ENCODE peak calls at places on chromosome 21, in ten cellular contexts. W, C, S, U, I, D, P, O, T and Y are unnamed samples. For H3K4me1, the result is how much of the 10 kb centered on the place peaks cover.

GRCh38 chr21:29187939-29188338 is 57.5 kb downstream of the MAP3K7CL start:
- DNase-seq in W (peak), C (no peak), S (peak), U (no peak), I (no peak), D (peak), P (no peak), O (no peak), T (no peak), Y (no peak)

GRCh38 chr21:21463456-21463855 is 465.2 kb downstream of the NCAM2 start:
- DNase-seq in W (no peak), C (no peak), S (no peak), U (no peak), I (no peak), D (peak), P (no peak), O (no peak), T (peak), Y (no peak)

GRCh38 chr21:25967566-25968438 is 202.8 kb downstream of the APP start:
- DNase-seq in W (no peak), C (no peak), S (peak), U (no peak), I (no peak), D (peak), P (no peak), O (no peak), T (no peak), Y (no peak)

GRCh38 chr21:46191257-46191685 is 7.0 kb upstream of the SPATC1L start:
- DNase-seq in W (no peak), C (no peak), S (peak), U (peak), I (peak), D (peak), P (no peak), O (no peak), T (peak), Y (peak)

GRCh38 chr21:46067505-46068201 is 30.3 kb upstream of the COL6A2 start:
- DNase-seq in W (no peak), C (no peak), S (no peak), U (no peak), I (peak), D (no peak), P (peak), O (no peak), T (no peak), Y (no peak)

GRCh38 chr21:38853421-38853919 is 47.7 kb downstream of the ETS2 start:
- DNase-seq in W (peak), C (peak), S (peak), U (peak), I (no peak), D (peak), P (peak), O (no peak), T (peak), Y (no peak)

GRCh38 chr21:32499249-32500055 is 85.9 kb downstream of the TCP10L start:
- DNase-seq in W (no peak), C (no peak), S (peak), U (no peak), I (no peak), D (peak), P (no peak), O (no peak), T (peak), Y (no peak)

GRCh38 chr21:38994014-38994413 is 188.3 kb downstream of the ETS2 start:
- DNase-seq in W (no peak), C (no peak), S (no peak), U (no peak), I (no peak), D (no peak), P (no peak), O (no peak), T (no peak), Y (no peak)

GRCh38 chr21:46119565-46120271 is 21.8 kb downstream of the COL6A2 start:
- DNase-seq in W (no peak), C (peak), S (no peak), U (no peak), I (no peak), D (no peak), P (peak), O (no peak), T (no peak), Y (no peak)

GRCh38 chr21:45975017-45975595 is 6.5 kb upstream of the COL6A1 start:
- DNase-seq in W (peak), C (peak), S (peak), U (no peak), I (peak), D (no peak), P (no peak), O (no peak), T (peak), Y (no peak)

GRCh38 chr21:20353351-20353750 is 644.9 kb upstream of the NCAM2 start:
- DNase-seq in W (no peak), C (no peak), S (no peak), U (no peak), I (no peak), D (no peak), P (no peak), O (no peak), T (no peak), Y (peak)

GRCh38 chr21:39660191-39660590 is 47.5 kb downstream of the B3GALT5 start:
- DNase-seq in W (no peak), C (no peak), S (peak), U (peak), I (no peak), D (peak), P (no peak), O (no peak), T (peak), Y (no peak)

GRCh38 chr21:21631961-21632360 is 633.8 kb downstream of the NCAM2 start:
- DNase-seq in W (no peak), C (no peak), S (peak), U (no peak), I (no peak), D (no peak), P (no peak), O (no peak), T (no peak), Y (no peak)

GRCh38 chr21:19565587-19565986 is 1162.0 kb upstream of the TMPRSS15 start:
- DNase-seq in W (no peak), C (no peak), S (no peak), U (no peak), I (no peak), D (no peak), P (no peak), O (no peak), T (no peak), Y (no peak)

GRCh38 chr21:33019885-33020557 is 5.7 kb upstream of the OLIG2 start:
- DNase-seq in W (no peak), C (no peak), S (no peak), U (no peak), I (no peak), D (no peak), P (peak), O (no peak), T (no peak), Y (no peak)

GRCh38 chr21:33384851-33385331 is 18.3 kb upstream of the IFNGR2 start:
- DNase-seq in W (no peak), C (no peak), S (peak), U (no peak), I (no peak), D (no peak), P (no peak), O (no peak), T (no peak), Y (no peak)

GRCh38 chr21:45468971-45469272 is 64.0 kb downstream of the COL18A1 start:
- DNase-seq in W (no peak), C (peak), S (no peak), U (no peak), I (no peak), D (no peak), P (peak), O (no peak), T (no peak), Y (no peak)

GRCh38 chr21:37074546-37074945 is 1.5 kb downstream of the TTC3 start:
- DNase-seq in W (no peak), C (no peak), S (no peak), U (no peak), I (no peak), D (no peak), P (no peak), O (no peak), T (no peak), Y (no peak)

GRCh38 chr21:37073417-37074194 is 552 bp downstream of the TTC3 start:
- DNase-seq in W (no peak), C (peak), S (peak), U (peak), I (no peak), D (peak), P (peak), O (no peak), T (peak), Y (peak)

GRCh38 chr21:37076087-37076486 is 3.0 kb downstream of the TTC3 start:
- DNase-seq in W (no peak), C (no peak), S (no peak), U (no peak), I (no peak), D (no peak), P (no peak), O (no peak), T (no peak), Y (no peak)

GRCh38 chr21:37074195-37074510 is 1.1 kb downstream of the TTC3 start:
- DNase-seq in W (no peak), C (no peak), S (no peak), U (peak), I (no peak), D (no peak), P (no peak), O (no peak), T (no peak), Y (no peak)

DNA sequence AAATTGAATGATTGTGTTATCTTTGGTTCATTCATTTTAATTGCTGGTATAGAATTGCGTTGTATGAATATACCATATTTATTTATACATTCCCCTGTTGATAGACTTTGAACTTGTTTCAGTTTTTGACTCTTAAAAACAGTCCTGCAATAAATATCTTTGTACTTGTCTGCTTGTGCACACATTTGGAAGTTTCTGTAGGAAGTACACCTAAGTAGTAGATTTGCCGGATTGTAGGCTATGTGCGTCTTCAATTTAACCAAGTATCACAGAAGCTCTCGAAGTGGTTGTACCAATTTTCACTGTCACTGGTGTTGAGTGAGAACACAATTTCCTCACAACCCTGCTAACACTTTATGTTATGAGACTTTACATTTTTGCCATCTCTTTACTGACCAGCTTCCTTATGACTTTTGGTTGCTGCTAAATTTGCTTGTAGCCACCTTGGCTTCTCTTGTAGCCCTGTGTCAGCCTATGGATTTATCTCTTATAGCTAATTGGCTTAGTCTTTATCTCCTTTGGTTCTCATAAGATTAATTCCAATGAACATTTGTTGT is 2.2 kb downstream of the TTC3 start:
- DNase-seq in W (no peak), C (no peak), S (no peak), U (no peak), I (no peak), D (no peak), P (no peak), O (no peak), T (no peak), Y (no peak)
- H3K4me3 ChIP-seq in W (no peak), C (no peak), S (peak), U (no peak), I (no peak), D (no peak), P (no peak), O (no peak), T (peak), Y (no peak)

GRCh38 chr21:34859976-34860653 is 189.0 kb downstream of the RUNX1 start:
- DNase-seq in W (no peak), C (no peak), S (no peak), U (no peak), I (no peak), D (no peak), P (no peak), O (no peak), T (no peak), Y (no peak)

GRCh38 chr21:34864370-34865209 is 184.5 kb downstream of the RUNX1 start:
- DNase-seq in W (no peak), C (no peak), S (no peak), U (no peak), I (no peak), D (no peak), P (no peak), O (no peak), T (no peak), Y (no peak)

GRCh38 chr21:34865922-34866271 is 183.2 kb downstream of the RUNX1 start:
- DNase-seq in W (no peak), C (no peak), S (no peak), U (no peak), I (no peak), D (no peak), P (no peak), O (no peak), T (peak), Y (peak)

GRCh38 chr21:34861302-34861701 is 187.8 kb downstream of the RUNX1 start:
- DNase-seq in W (no peak), C (no peak), S (no peak), U (no peak), I (no peak), D (no peak), P (no peak), O (no peak), T (no peak), Y (no peak)

GRCh38 chr21:34862951-34863350 is 186.2 kb downstream of the RUNX1 start:
- DNase-seq in W (no peak), C (no peak), S (no peak), U (no peak), I (no peak), D (no peak), P (no peak), O (no peak), T (no peak), Y (no peak)
- H3K4me1 ChIP-seq in W (under half), C (under half), S (under half), U (under half), I (under half), D (under half), P (under half), O (half or more), T (under half), Y (under half)

GRCh38 chr21:44285547-44285992 is at the start of gene AIRE:
- DNase-seq in W (no peak), C (peak), S (no peak), U (no peak), I (no peak), D (no peak), P (peak), O (no peak), T (peak), Y (no peak)
- H3K4me3 ChIP-seq in W (no peak), C (no peak), S (no peak), U (no peak), I (no peak), D (no peak), P (no peak), O (peak), T (no peak), Y (no peak)

GRCh38 chr21:17189963-17190362 is 322.9 kb upstream of the CXADR start:
- DNase-seq in W (no peak), C (no peak), S (no peak), U (no peak), I (no peak), D (no peak), P (no peak), O (no peak), T (no peak), Y (no peak)
- H3K4me1 ChIP-seq in W (under half), C (under half), S (under half), U (under half), I (under half), D (under half), P (under half), O (under half), T (under half), Y (under half)

DNA sequence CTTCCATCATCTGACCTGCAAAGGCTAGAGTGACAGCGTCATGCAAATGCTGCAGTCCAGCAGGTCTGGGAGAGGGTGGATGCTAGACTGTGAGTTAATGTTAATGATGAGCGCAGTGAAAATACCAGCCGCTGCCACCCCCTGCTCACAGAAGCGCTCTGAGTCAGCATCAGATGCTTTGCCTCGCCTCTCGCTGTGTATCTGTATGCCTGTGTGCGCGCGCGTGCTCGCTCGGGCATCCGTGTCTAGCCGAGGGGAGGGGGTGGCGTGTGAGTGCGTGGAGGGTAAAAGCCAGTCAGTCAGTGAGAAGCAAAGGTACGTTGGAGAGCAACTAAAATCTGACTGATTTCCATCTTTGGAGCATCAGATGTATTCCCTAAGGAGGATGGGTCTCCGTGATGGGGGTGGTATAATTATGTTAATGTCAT is 858.7 kb downstream of the USP25 start:
- DNase-seq in W (no peak), C (peak), S (peak), U (peak), I (peak), D (no peak), P (peak), O (no peak), T (peak), Y (no peak)
- H3K4me3 ChIP-seq in W (no peak), C (no peak), S (peak), U (no peak), I (peak), D (peak), P (peak), O (peak), T (no peak), Y (no peak)

GRCh38 chr21:42532466-42533181 is 19.0 kb downstream of the SLC37A1 start:
- DNase-seq in W (no peak), C (peak), S (no peak), U (peak), I (peak), D (no peak), P (no peak), O (no peak), T (no peak), Y (no peak)

GRCh38 chr21:42527127-42527488 is 13.5 kb downstream of the SLC37A1 start:
- DNase-seq in W (no peak), C (no peak), S (no peak), U (no peak), I (no peak), D (no peak), P (peak), O (no peak), T (no peak), Y (no peak)

GRCh38 chr21:42527489-42528158 is 14.0 kb downstream of the SLC37A1 start:
- DNase-seq in W (no peak), C (no peak), S (no peak), U (no peak), I (no peak), D (no peak), P (no peak), O (no peak), T (no peak), Y (no peak)

GRCh38 chr21:42531771-42532170 is 18.1 kb downstream of the SLC37A1 start:
- DNase-seq in W (no peak), C (no peak), S (no peak), U (no peak), I (no peak), D (no peak), P (no peak), O (no peak), T (no peak), Y (no peak)

GRCh38 chr21:42530167-42530518 is 16.5 kb downstream of the SLC37A1 start:
- DNase-seq in W (no peak), C (no peak), S (no peak), U (no peak), I (no peak), D (no peak), P (no peak), O (no peak), T (no peak), Y (no peak)
- H3K4me1 ChIP-seq in W (under half), C (half or more), S (under half), U (under half), I (under half), D (under half), P (half or more), O (under half), T (under half), Y (under half)

GRCh38 chr21:31185663-31186062 is 147.4 kb upstream of the KRTAP19-8 start:
- DNase-seq in W (no peak), C (no peak), S (no peak), U (no peak), I (no peak), D (no peak), P (no peak), O (no peak), T (no peak), Y (no peak)

GRCh38 chr21:31181089-31181757 is 142.9 kb upstream of the KRTAP19-8 start:
- DNase-seq in W (no peak), C (no peak), S (no peak), U (no peak), I (no peak), D (no peak), P (no peak), O (no peak), T (no peak), Y (no peak)

GRCh38 chr21:31184462-31184861 is 146.2 kb upstream of the KRTAP19-8 start:
- DNase-seq in W (no peak), C (no peak), S (no peak), U (no peak), I (no peak), D (no peak), P (no peak), O (no peak), T (no peak), Y (no peak)

GRCh38 chr21:31180256-31181088 is 142.2 kb upstream of the KRTAP19-8 start:
- DNase-seq in W (peak), C (no peak), S (peak), U (no peak), I (no peak), D (peak), P (no peak), O (no peak), T (peak), Y (peak)

GRCh38 chr21:31182231-31183129 is 144.2 kb upstream of the KRTAP19-8 start:
- DNase-seq in W (no peak), C (no peak), S (no peak), U (no peak), I (no peak), D (no peak), P (no peak), O (no peak), T (no peak), Y (no peak)
- H3K4me3 ChIP-seq in W (no peak), C (no peak), S (no peak), U (no peak), I (no peak), D (no peak), P (no peak), O (no peak), T (no peak), Y (no peak)